ENCODE peak calls at places on chromosome 17, in six cellular contexts. One of them, this sample, is unnamed.

GRCh38 chr17:78374631-78375274 is 3.7 kb upstream of the PGS1 start:
- DNase-seq in fibroblast of mammary gland: peak
- DNase-seq in GM23338: peak
- DNase-seq in dorsolateral prefrontal cortex: no peak
- DNase-seq in Peyer's patch: no peak
- DNase-seq in lower lobe of right lung: no peak
- DNase-seq in this sample: no peak

GRCh38 chr17:14559720-14560119 is 258.8 kb downstream of the HS3ST3B1 start:
- DNase-seq in GM23338: no peak
- DNase-seq in lower lobe of right lung: no peak
- DNase-seq in Peyer's patch: no peak
- DNase-seq in fibroblast of mammary gland: no peak
- DNase-seq in dorsolateral prefrontal cortex: no peak
- DNase-seq in this sample: no peak

GRCh38 chr17:37642706-37643105 is 540 bp downstream of the DDX52 start:
- DNase-seq in Peyer's patch: no peak
- DNase-seq in dorsolateral prefrontal cortex: no peak
- DNase-seq in lower lobe of right lung: no peak
- DNase-seq in GM23338: no peak
- DNase-seq in fibroblast of mammary gland: peak
- DNase-seq in this sample: no peak

GRCh38 chr17:64920026-64920418 is 744 bp upstream of the LRRC37A3 start:
- DNase-seq in dorsolateral prefrontal cortex: peak
- DNase-seq in GM23338: peak
- DNase-seq in Peyer's patch: no peak
- DNase-seq in fibroblast of mammary gland: peak
- DNase-seq in lower lobe of right lung: no peak
- DNase-seq in this sample: peak

GRCh38 chr17:78992542-78993212 is 13.0 kb upstream of the LGALS3BP start:
- DNase-seq in lower lobe of right lung: no peak
- DNase-seq in dorsolateral prefrontal cortex: peak
- DNase-seq in Peyer's patch: no peak
- DNase-seq in fibroblast of mammary gland: no peak
- DNase-seq in GM23338: no peak
- DNase-seq in this sample: no peak

GRCh38 chr17:49698005-49698404 is 9.8 kb downstream of the SLC35B1 start:
- DNase-seq in GM23338: no peak
- DNase-seq in fibroblast of mammary gland: no peak
- DNase-seq in dorsolateral prefrontal cortex: no peak
- DNase-seq in Peyer's patch: no peak
- DNase-seq in lower lobe of right lung: no peak
- DNase-seq in this sample: no peak

GRCh38 chr17:58786586-58787295 is 31.1 kb downstream of the PPM1E start:
- DNase-seq in fibroblast of mammary gland: peak
- DNase-seq in dorsolateral prefrontal cortex: no peak
- DNase-seq in lower lobe of right lung: no peak
- DNase-seq in Peyer's patch: no peak
- DNase-seq in GM23338: no peak
- DNase-seq in this sample: no peak

GRCh38 chr17:559699-560378 is 154.8 kb downstream of the VPS53 start:
- DNase-seq in GM23338: no peak
- DNase-seq in lower lobe of right lung: no peak
- DNase-seq in fibroblast of mammary gland: peak
- DNase-seq in dorsolateral prefrontal cortex: no peak
- DNase-seq in Peyer's patch: no peak
- DNase-seq in this sample: no peak

GRCh38 chr17:61139219-61139618 is 260.4 kb upstream of the TBX2 start:
- DNase-seq in fibroblast of mammary gland: peak
- DNase-seq in dorsolateral prefrontal cortex: no peak
- DNase-seq in GM23338: no peak
- DNase-seq in lower lobe of right lung: no peak
- DNase-seq in Peyer's patch: no peak
- DNase-seq in this sample: peak

GRCh38 chr17:37068266-37068665 is 119.5 kb downstream of the AATF start:
- DNase-seq in GM23338: no peak
- DNase-seq in dorsolateral prefrontal cortex: no peak
- DNase-seq in fibroblast of mammary gland: no peak
- DNase-seq in lower lobe of right lung: no peak
- DNase-seq in Peyer's patch: peak
- DNase-seq in this sample: no peak

GRCh38 chr17:27299384-27300049 is 5.6 kb downstream of the WSB1 start:
- DNase-seq in Peyer's patch: no peak
- DNase-seq in dorsolateral prefrontal cortex: no peak
- DNase-seq in fibroblast of mammary gland: no peak
- DNase-seq in lower lobe of right lung: no peak
- DNase-seq in GM23338: no peak
- DNase-seq in this sample: no peak

GRCh38 chr17:350706-351435 is 1.7 kb downstream of the RPH3AL start:
- DNase-seq in lower lobe of right lung: peak
- DNase-seq in fibroblast of mammary gland: peak
- DNase-seq in GM23338: peak
- DNase-seq in dorsolateral prefrontal cortex: no peak
- DNase-seq in Peyer's patch: peak
- DNase-seq in this sample: no peak

GRCh38 chr17:18958611-18959010 is 6.6 kb downstream of the SLC5A10 start:
- DNase-seq in lower lobe of right lung: no peak
- DNase-seq in GM23338: no peak
- DNase-seq in dorsolateral prefrontal cortex: no peak
- DNase-seq in fibroblast of mammary gland: no peak
- DNase-seq in Peyer's patch: no peak
- DNase-seq in this sample: no peak

GRCh38 chr17:58365185-58365979 is 13.4 kb upstream of the SUPT4H1 start:
- DNase-seq in GM23338: no peak
- DNase-seq in Peyer's patch: no peak
- DNase-seq in fibroblast of mammary gland: no peak
- DNase-seq in lower lobe of right lung: no peak
- DNase-seq in dorsolateral prefrontal cortex: no peak
- DNase-seq in this sample: no peak

GRCh38 chr17:3762922-3763776 is 37.8 kb downstream of the ITGAE start:
- DNase-seq in GM23338: no peak
- DNase-seq in lower lobe of right lung: no peak
- DNase-seq in fibroblast of mammary gland: no peak
- DNase-seq in dorsolateral prefrontal cortex: no peak
- DNase-seq in Peyer's patch: no peak
- DNase-seq in this sample: peak

GRCh38 chr17:77869665-77870132 is 88.8 kb upstream of the TNRC6C start:
- DNase-seq in fibroblast of mammary gland: no peak
- DNase-seq in dorsolateral prefrontal cortex: no peak
- DNase-seq in Peyer's patch: no peak
- DNase-seq in GM23338: no peak
- DNase-seq in lower lobe of right lung: peak
- DNase-seq in this sample: peak

GRCh38 chr17:37067555-37068111 is 118.9 kb downstream of the AATF start:
- DNase-seq in fibroblast of mammary gland: peak
- DNase-seq in dorsolateral prefrontal cortex: no peak
- DNase-seq in GM23338: peak
- DNase-seq in Peyer's patch: peak
- DNase-seq in lower lobe of right lung: no peak
- DNase-seq in this sample: no peak

GRCh38 chr17:79798296-79799173 is 1.7 kb upstream of the CBX8 start:
- DNase-seq in Peyer's patch: peak
- DNase-seq in GM23338: peak
- DNase-seq in lower lobe of right lung: no peak
- DNase-seq in dorsolateral prefrontal cortex: no peak
- DNase-seq in fibroblast of mammary gland: peak
- DNase-seq in this sample: no peak

GRCh38 chr17:77618173-77618572 is 340.3 kb upstream of the TNRC6C start:
- DNase-seq in dorsolateral prefrontal cortex: no peak
- DNase-seq in lower lobe of right lung: no peak
- DNase-seq in fibroblast of mammary gland: no peak
- DNase-seq in Peyer's patch: no peak
- DNase-seq in GM23338: no peak
- DNase-seq in this sample: no peak

DNA sequence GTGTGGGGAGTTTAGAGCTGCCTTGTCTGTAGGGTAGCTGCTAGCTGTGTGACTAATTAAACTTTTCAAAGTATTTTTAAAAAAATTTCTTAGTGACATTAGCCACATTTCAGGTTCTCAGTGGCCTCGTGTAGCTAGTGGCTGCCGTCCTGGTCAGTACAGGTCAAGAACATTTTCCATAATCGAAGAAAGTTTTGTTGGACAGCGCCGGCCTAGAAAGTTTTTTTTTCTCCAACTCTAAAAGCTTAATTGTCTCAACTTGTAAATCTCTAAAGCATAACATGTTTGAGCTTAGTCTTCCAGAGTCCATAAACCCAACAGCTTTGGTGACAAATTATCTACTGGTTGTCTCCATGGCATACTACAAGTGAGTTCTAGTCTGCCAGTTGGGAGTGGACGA is 4.3 kb downstream of the AKAP1 start:
- DNase-seq in lower lobe of right lung: no peak
- DNase-seq in Peyer's patch: no peak
- DNase-seq in fibroblast of mammary gland: no peak
- DNase-seq in GM23338: no peak
- DNase-seq in dorsolateral prefrontal cortex: no peak
- DNase-seq in this sample: no peak
- H3K4me3 ChIP-seq in lower lobe of right lung: no peak
- H3K4me3 ChIP-seq in Peyer's patch: no peak
- H3K4me3 ChIP-seq in fibroblast of mammary gland: no peak
- H3K4me3 ChIP-seq in GM23338: no peak
- H3K4me3 ChIP-seq in dorsolateral prefrontal cortex: no peak
- H3K4me3 ChIP-seq in this sample: no peak

GRCh38 chr17:63531022-63531965 is 8.1 kb downstream of the KCNH6 start:
- DNase-seq in Peyer's patch: peak
- DNase-seq in GM23338: no peak
- DNase-seq in lower lobe of right lung: no peak
- DNase-seq in fibroblast of mammary gland: peak
- DNase-seq in dorsolateral prefrontal cortex: no peak
- DNase-seq in this sample: no peak

GRCh38 chr17:63526861-63527260 is 3.7 kb downstream of the KCNH6 start:
- DNase-seq in Peyer's patch: no peak
- DNase-seq in fibroblast of mammary gland: no peak
- DNase-seq in lower lobe of right lung: no peak
- DNase-seq in GM23338: no peak
- DNase-seq in dorsolateral prefrontal cortex: no peak
- DNase-seq in this sample: no peak

GRCh38 chr17:63528183-63528582 is 5.0 kb downstream of the KCNH6 start:
- DNase-seq in dorsolateral prefrontal cortex: no peak
- DNase-seq in GM23338: no peak
- DNase-seq in Peyer's patch: no peak
- DNase-seq in lower lobe of right lung: no peak
- DNase-seq in fibroblast of mammary gland: no peak
- DNase-seq in this sample: no peak

GRCh38 chr17:63530557-63531021 is 7.4 kb downstream of the KCNH6 start:
- DNase-seq in fibroblast of mammary gland: no peak
- DNase-seq in GM23338: no peak
- DNase-seq in Peyer's patch: no peak
- DNase-seq in lower lobe of right lung: no peak
- DNase-seq in dorsolateral prefrontal cortex: no peak
- DNase-seq in this sample: no peak

GRCh38 chr17:63529711-63530556 is 6.8 kb downstream of the KCNH6 start:
- DNase-seq in lower lobe of right lung: no peak
- DNase-seq in GM23338: no peak
- DNase-seq in dorsolateral prefrontal cortex: no peak
- DNase-seq in Peyer's patch: no peak
- DNase-seq in fibroblast of mammary gland: no peak
- DNase-seq in this sample: no peak
- TF ChIP-seq CTCF in lower lobe of right lung: no peak
- TF ChIP-seq CTCF in GM23338: peak
- TF ChIP-seq CTCF in dorsolateral prefrontal cortex: no peak
- TF ChIP-seq CTCF in Peyer's patch: no peak
- TF ChIP-seq CTCF in fibroblast of mammary gland: no peak
- TF ChIP-seq CTCF in this sample: no peak

GRCh38 chr17:44084131-44084538 is 13.6 kb downstream of the G6PC3 start:
- DNase-seq in GM23338: peak
- DNase-seq in lower lobe of right lung: no peak
- DNase-seq in Peyer's patch: no peak
- DNase-seq in fibroblast of mammary gland: no peak
- DNase-seq in dorsolateral prefrontal cortex: no peak
- DNase-seq in this sample: no peak

GRCh38 chr17:44084921-44085320 is 14.4 kb downstream of the G6PC3 start:
- DNase-seq in lower lobe of right lung: no peak
- DNase-seq in dorsolateral prefrontal cortex: no peak
- DNase-seq in fibroblast of mammary gland: no peak
- DNase-seq in GM23338: no peak
- DNase-seq in Peyer's patch: no peak
- DNase-seq in this sample: no peak

GRCh38 chr17:44088254-44088653 is 17.7 kb downstream of the G6PC3 start:
- DNase-seq in dorsolateral prefrontal cortex: no peak
- DNase-seq in lower lobe of right lung: no peak
- DNase-seq in GM23338: no peak
- DNase-seq in fibroblast of mammary gland: no peak
- DNase-seq in Peyer's patch: no peak
- DNase-seq in this sample: no peak

GRCh38 chr17:44087319-44087718 is 16.8 kb downstream of the G6PC3 start:
- DNase-seq in Peyer's patch: no peak
- DNase-seq in fibroblast of mammary gland: no peak
- DNase-seq in GM23338: peak
- DNase-seq in dorsolateral prefrontal cortex: no peak
- DNase-seq in lower lobe of right lung: no peak
- DNase-seq in this sample: no peak

GRCh38 chr17:44086364-44087311 is 16.1 kb downstream of the G6PC3 start:
- DNase-seq in dorsolateral prefrontal cortex: peak
- DNase-seq in Peyer's patch: no peak
- DNase-seq in GM23338: peak
- DNase-seq in fibroblast of mammary gland: peak
- DNase-seq in lower lobe of right lung: no peak
- DNase-seq in this sample: no peak
- H3K4me3 ChIP-seq in dorsolateral prefrontal cortex: no peak
- H3K4me3 ChIP-seq in Peyer's patch: no peak
- H3K4me3 ChIP-seq in GM23338: peak
- H3K4me3 ChIP-seq in fibroblast of mammary gland: no peak
- H3K4me3 ChIP-seq in lower lobe of right lung: no peak
- H3K4me3 ChIP-seq in this sample: no peak

GRCh38 chr17:7549401-7550055 is 670 bp downstream of the TNFSF12 start:
- DNase-seq in Peyer's patch: peak
- DNase-seq in fibroblast of mammary gland: no peak
- DNase-seq in lower lobe of right lung: peak
- DNase-seq in dorsolateral prefrontal cortex: no peak
- DNase-seq in GM23338: no peak
- DNase-seq in this sample: no peak
- TF ChIP-seq CTCF in Peyer's patch: no peak
- TF ChIP-seq CTCF in fibroblast of mammary gland: no peak
- TF ChIP-seq CTCF in lower lobe of right lung: peak
- TF ChIP-seq CTCF in dorsolateral prefrontal cortex: no peak
- TF ChIP-seq CTCF in GM23338: no peak
- TF ChIP-seq CTCF in this sample: no peak